ENCODE peak calls at places on chromosomes 1 and 21, in nine cellular contexts. M is foreskin keratinocyte; S is lower leg skin; I is progenitor cell of endocrine pancreas; O is NCI-H748 treated with DMSO at 0.1 percent for 48 hours; E is endothelial cell; D is GM04503; C is stimulated activated CD4-positive, alpha-beta T cell treated with anti-CD3 and anti-CD28 coated beads, Interleukin-1b, Interleukin-23, amount 100 ng/mL, for 24 hours; P is GM06990. U is an unnamed sample.

GRCh38 chr1:160779662-160780397 is 16.1 kb upstream of the LY9 start:
- DNase-seq in M (no peak), S (no peak), E (peak), O (no peak), P (no peak), D (no peak), I (no peak), C (no peak), U (peak)

GRCh38 chr1:113434081-113434873 is 44.0 kb downstream of the MAGI3 start:
- DNase-seq in C (no peak), O (no peak), I (no peak), M (no peak), D (no peak), P (no peak), S (no peak), E (no peak), U (no peak)

GRCh38 chr1:108560143-108560429 is 186 bp downstream of the EEIG2 start:
- DNase-seq in S (no peak), M (no peak), I (peak), D (no peak), P (no peak), O (no peak), C (no peak), E (no peak), U (no peak)

GRCh38 chr1:206117151-206117948 is at the start of gene AVPR1B:
- DNase-seq in I (peak), P (peak), O (peak), S (no peak), M (no peak), D (no peak), E (peak), C (no peak), U (no peak)

GRCh38 chr1:203286161-203286984 is 18.9 kb upstream of the BTG2 start:
- DNase-seq in I (no peak), E (no peak), M (no peak), S (no peak), C (no peak), D (no peak), O (no peak), P (no peak), U (no peak)

GRCh38 chr1:14140800-14141526 is 441.0 kb downstream of the PRDM2 start:
- DNase-seq in D (no peak), I (no peak), P (no peak), E (no peak), M (no peak), O (no peak), S (no peak), C (no peak), U (no peak)

GRCh38 chr1:201648066-201648910 is 109.4 kb downstream of the NAV1 start:
- DNase-seq in E (peak), O (no peak), D (no peak), M (peak), S (no peak), C (no peak), P (no peak), I (peak), U (no peak)

GRCh38 chr1:24929876-24930702 is at the start of gene RUNX3:
- DNase-seq in M (no peak), D (no peak), E (no peak), O (peak), C (peak), P (peak), I (no peak), S (peak), U (peak)

GRCh38 chr1:99645699-99646531 is at the start of gene PALMD:
- DNase-seq in M (peak), I (no peak), P (no peak), E (no peak), C (no peak), S (peak), D (no peak), O (no peak), U (peak)

GRCh38 chr1:223695941-223696340 is 16.4 kb upstream of the CAPN2 start:
- DNase-seq in M (no peak), D (no peak), E (no peak), P (no peak), O (no peak), C (no peak), S (no peak), I (no peak), U (no peak)

GRCh38 chr1:183881387-183882084 is 76.6 kb downstream of the RGL1 start:
- DNase-seq in M (peak), E (peak), S (no peak), I (peak), D (no peak), P (no peak), C (no peak), O (no peak), U (no peak)

GRCh38 chr1:174743654-174744561 is 255.8 kb upstream of the CACYBP start:
- DNase-seq in C (no peak), O (peak), D (no peak), P (no peak), E (no peak), M (peak), I (no peak), S (no peak), U (peak)

GRCh38 chr1:180026556-180026955 is 71.9 kb downstream of the CEP350 start:
- DNase-seq in P (no peak), M (peak), D (no peak), E (no peak), C (no peak), I (no peak), O (no peak), S (no peak), U (no peak)

GRCh38 chr1:154712166-154712838 is 104.3 kb upstream of the ADAR start:
- DNase-seq in D (no peak), P (no peak), O (no peak), S (no peak), E (no peak), I (no peak), M (no peak), C (no peak), U (no peak)

GRCh38 chr1:51955797-51956527 is 34.5 kb downstream of the RAB3B start:
- DNase-seq in M (no peak), P (no peak), E (no peak), O (peak), D (no peak), I (no peak), S (no peak), C (no peak), U (peak)

GRCh38 chr21:22575165-22575584 is 1577.0 kb downstream of the NCAM2 start:
- DNase-seq in D (no peak), C (no peak), M (peak), I (no peak), O (peak), S (no peak), E (peak), P (no peak), U (no peak)

GRCh38 chr1:13605159-13605558 is 21.5 kb downstream of the PDPN start:
- DNase-seq in S (peak), M (peak), C (no peak), D (peak), I (no peak), P (no peak), O (no peak), E (no peak), U (no peak)

GRCh38 chr1:101526813-101527212 is 290.0 kb downstream of the S1PR1 start:
- DNase-seq in I (no peak), C (no peak), S (no peak), D (no peak), P (no peak), O (peak), M (peak), E (no peak), U (peak)

GRCh38 chr1:201885531-201886075 is 3.1 kb upstream of the SHISA4 start:
- DNase-seq in E (no peak), D (no peak), O (no peak), S (no peak), C (no peak), P (no peak), I (no peak), M (peak), U (no peak)

GRCh38 chr21:44375686-44376320 is 22.4 kb downstream of the TRPM2 start:
- DNase-seq in M (no peak), C (no peak), P (no peak), I (no peak), E (no peak), D (no peak), O (no peak), S (no peak), U (no peak)

GRCh38 chr1:200706109-200706720 is 32.5 kb upstream of the CAMSAP2 start:
- DNase-seq in O (no peak), S (no peak), P (no peak), M (no peak), D (no peak), C (no peak), E (no peak), I (no peak), U (no peak)

GRCh38 chr21:16419188-16419874 is 689.5 kb downstream of the USP25 start:
- DNase-seq in M (peak), O (peak), E (no peak), S (peak), C (no peak), P (no peak), I (no peak), D (no peak), U (no peak)

GRCh38 chr21:31524140-31524539 is 135.4 kb upstream of the SOD1 start:
- DNase-seq in I (no peak), M (no peak), P (no peak), D (no peak), O (no peak), C (no peak), E (no peak), S (no peak), U (no peak)

GRCh38 chr1:27525296-27526271 is 35.6 kb upstream of the WASF2 start:
- DNase-seq in C (no peak), P (peak), E (no peak), S (peak), O (peak), I (no peak), M (no peak), D (no peak), U (peak)

GRCh38 chr1:230744382-230744781 is 2.8 kb upstream of the CAPN9 start:
- DNase-seq in P (no peak), C (no peak), E (no peak), D (peak), I (no peak), M (no peak), O (no peak), S (no peak), U (no peak)

GRCh38 chr1:211938473-211939080 is 96.8 kb downstream of the INTS7 start:
- DNase-seq in P (no peak), O (no peak), M (no peak), C (no peak), S (no peak), D (no peak), E (no peak), I (no peak), U (peak)

GRCh38 chr1:206606867-206607266 is 5.4 kb downstream of the EIF2D start:
- DNase-seq in C (no peak), E (no peak), I (no peak), M (peak), S (no peak), D (no peak), P (no peak), O (no peak), U (peak)

GRCh38 chr1:2388004-2388913 is 3.1 kb downstream of the MORN1 start:
- DNase-seq in E (no peak), I (no peak), M (no peak), D (no peak), C (no peak), P (peak), S (no peak), O (no peak), U (no peak)

GRCh38 chr1:63634471-63634870 is 41.3 kb downstream of the PGM1 start:
- DNase-seq in D (no peak), O (no peak), I (no peak), E (no peak), C (no peak), P (no peak), M (no peak), S (no peak), U (no peak)

GRCh38 chr1:244412116-244412639 is 39.5 kb downstream of the ADSS2 start:
- DNase-seq in S (no peak), I (no peak), D (no peak), C (no peak), M (no peak), P (no peak), O (no peak), E (no peak), U (no peak)

GRCh38 chr1:15155760-15156743 is 2.5 kb downstream of the TMEM51 start:
- DNase-seq in O (no peak), M (no peak), P (no peak), C (no peak), D (no peak), I (no peak), E (no peak), S (no peak), U (peak)

GRCh38 chr21:21907271-21907670 is 909.1 kb downstream of the NCAM2 start:
- DNase-seq in E (no peak), I (no peak), D (no peak), C (no peak), S (no peak), O (peak), P (no peak), M (no peak), U (no peak)

U was measured in GM12865.